ENCODE peak calls at places on chromosomes 5 and 9, in six cellular contexts. C, I, W, N, K and R are unnamed samples.

GRCh38 chr5:25393321-25393720 is 748.5 kb upstream of the CDH10 start:
- DNase-seq in I (no peak), N (no peak), C (no peak), K (no peak), W (no peak), R (no peak)

GRCh38 chr5:128109138-128109537 is 25.6 kb downstream of the SLC12A2 start:
- DNase-seq in I (no peak), C (no peak), K (no peak), W (no peak), N (no peak), R (no peak)

GRCh38 chr9:14271078-14271673 is 42.8 kb downstream of the NFIB start:
- DNase-seq in K (peak), I (peak), W (no peak), C (peak), N (peak), R (peak)

GRCh38 chr9:113828211-113828610 is 47.9 kb upstream of the ZNF618 start:
- DNase-seq in N (no peak), K (no peak), I (no peak), C (no peak), W (no peak), R (no peak)

GRCh38 chr5:585962-586628 is 26.0 kb upstream of the CEP72 start:
- DNase-seq in W (no peak), N (no peak), K (no peak), C (no peak), I (no peak), R (no peak)

GRCh38 chr5:6585168-6585567 is 47.7 kb downstream of the NSUN2 start:
- DNase-seq in I (no peak), N (no peak), C (no peak), W (no peak), K (no peak), R (peak)

GRCh38 chr5:129804705-129805104 is 56.8 kb downstream of the MINAR2 start:
- DNase-seq in W (no peak), N (no peak), C (no peak), I (no peak), K (no peak), R (no peak)

GRCh38 chr5:123754167-123754840 is 242.3 kb downstream of the CSNK1G3 start:
- DNase-seq in I (no peak), K (no peak), W (no peak), N (no peak), C (no peak), R (no peak)

GRCh38 chr5:53340956-53341750 is 139.3 kb upstream of the FST start:
- DNase-seq in K (no peak), I (no peak), N (no peak), W (no peak), C (no peak), R (no peak)

GRCh38 chr5:90994796-90995195 is 388.3 kb downstream of the ARRDC3 start:
- DNase-seq in N (no peak), W (no peak), C (no peak), K (no peak), I (no peak), R (no peak)

GRCh38 chr9:19456996-19457693 is 48.3 kb downstream of the ACER2 start:
- DNase-seq in I (no peak), C (peak), N (peak), K (peak), W (peak), R (peak)

GRCh38 chr5:102666164-102666951 is 88.7 kb upstream of the PAM start:
- DNase-seq in N (peak), I (no peak), K (no peak), W (no peak), C (peak), R (no peak)

GRCh38 chr5:41843456-41844112 is 26.6 kb downstream of the OXCT1 start:
- DNase-seq in I (no peak), K (no peak), N (peak), W (no peak), C (peak), R (no peak)

GRCh38 chr9:127723450-127723849 is 7.6 kb downstream of the TTC16 start:
- DNase-seq in N (no peak), I (no peak), C (no peak), K (peak), W (no peak), R (peak)

GRCh38 chr9:80556631-80557030 is 984.9 kb downstream of the TLE4 start:
- DNase-seq in W (no peak), N (no peak), I (no peak), K (no peak), C (no peak), R (no peak)

GRCh38 chr9:112327718-112328450 is 5.5 kb downstream of the PTBP3 start:
- DNase-seq in K (no peak), W (no peak), C (no peak), N (no peak), I (no peak), R (no peak)

GRCh38 chr5:92644271-92644886 is 936.6 kb downstream of the NR2F1-AS1 start:
- DNase-seq in C (no peak), N (no peak), I (no peak), K (no peak), W (no peak), R (no peak)

GRCh38 chr9:128636024-128636390 is 20.6 kb downstream of the DYNC2I2 start:
- DNase-seq in W (no peak), I (peak), K (peak), C (peak), N (peak), R (peak)

GRCh38 chr9:21017092-21017491 is 14.3 kb downstream of the HACD4 start:
- DNase-seq in W (no peak), I (no peak), C (no peak), K (no peak), N (no peak), R (no peak)

GRCh38 chr5:108122701-108123100 is 259.2 kb downstream of the FBXL17 start:
- DNase-seq in N (no peak), W (no peak), C (no peak), K (no peak), I (no peak), R (no peak)

GRCh38 chr9:5392285-5392684 is 45.4 kb downstream of the PLGRKT start:
- DNase-seq in W (no peak), N (no peak), I (no peak), C (no peak), K (no peak), R (no peak)

GRCh38 chr9:2620876-2621677 is 510 bp upstream of the VLDLR start:
- DNase-seq in W (no peak), C (peak), N (peak), K (peak), I (peak), R (peak)

GRCh38 chr9:114098021-114098659 is 952 bp downstream of the KIF12 start:
- DNase-seq in K (no peak), C (peak), N (peak), W (no peak), I (peak), R (no peak)

GRCh38 chr9:110971234-110971633 is 67.0 kb downstream of the LPAR1 start:
- DNase-seq in K (no peak), I (no peak), C (no peak), N (no peak), W (no peak), R (no peak)

GRCh38 chr9:108748776-108749175 is 107.0 kb downstream of the ACTL7B start:
- DNase-seq in C (no peak), W (no peak), K (no peak), I (no peak), N (no peak), R (no peak)

GRCh38 chr5:96387616-96388015 is 45.4 kb downstream of the PCSK1 start:
- DNase-seq in C (no peak), W (no peak), N (no peak), I (no peak), K (no peak), R (no peak)
- H3K4me3 ChIP-seq in C (no peak), W (no peak), N (no peak), I (no peak), K (no peak), R (no peak)

GRCh38 chr5:60517850-60518249 is 182.1 kb downstream of the DEPDC1B start:
- DNase-seq in K (no peak), I (no peak), C (no peak), N (no peak), W (no peak), R (no peak)

GRCh38 chr5:60520451-60521210 is 179.3 kb downstream of the DEPDC1B start:
- DNase-seq in I (no peak), K (peak), C (no peak), W (no peak), N (no peak), R (no peak)

GRCh38 chr5:60517094-60517694 is 182.8 kb downstream of the DEPDC1B start:
- DNase-seq in I (no peak), W (no peak), C (no peak), N (no peak), K (no peak), R (no peak)

GRCh38 chr5:60521379-60522298 is 178.3 kb downstream of the DEPDC1B start:
- DNase-seq in C (no peak), N (no peak), I (no peak), W (peak), K (no peak), R (no peak)

DNA sequence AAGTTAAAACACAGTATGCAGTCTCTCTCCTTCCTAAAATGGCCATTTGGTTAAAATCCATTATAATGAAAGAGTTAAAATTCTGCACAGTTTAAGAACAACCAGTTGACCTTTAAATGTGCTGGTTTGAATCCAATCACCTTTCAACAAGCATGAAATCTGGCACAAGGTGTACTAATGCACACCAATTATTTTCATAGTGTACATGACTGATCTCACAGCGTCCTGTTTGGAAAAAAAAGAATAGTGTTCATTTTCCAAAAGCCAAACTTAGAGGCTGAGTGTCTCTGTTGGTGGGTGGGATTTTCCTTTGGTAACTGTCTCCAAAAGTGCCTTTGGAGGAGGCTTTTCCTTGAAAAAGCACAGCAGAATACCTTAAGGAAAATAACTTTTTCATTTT is 180.6 kb downstream of the DEPDC1B start:
- DNase-seq in K (no peak), W (no peak), C (no peak), I (no peak), N (no peak), R (no peak)
- H3K27ac ChIP-seq in K (no peak), W (peak), C (no peak), I (peak), N (no peak), R (no peak)

DNA sequence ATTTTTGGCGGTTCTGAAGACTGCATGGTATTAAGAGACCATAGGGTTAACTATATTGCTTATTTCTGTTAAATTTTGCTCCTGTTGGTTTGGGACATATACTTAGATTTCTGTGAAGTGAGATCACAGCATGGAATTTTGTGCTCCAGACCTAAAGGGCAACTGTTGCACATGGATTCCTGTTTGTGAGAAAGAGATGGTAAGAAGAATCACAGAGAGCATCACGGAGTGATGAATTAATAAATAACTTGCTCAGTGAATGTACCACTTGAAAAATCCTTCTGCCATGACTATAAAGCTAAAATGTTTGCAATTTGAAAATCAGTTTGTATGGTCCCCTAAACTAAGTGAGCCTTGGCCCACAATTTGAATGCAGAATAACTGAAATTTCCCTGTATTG is 4.5 kb downstream of the PSAT1 start:
- DNase-seq in I (no peak), C (no peak), K (no peak), N (no peak), W (no peak), R (no peak)
- H3K4me3 ChIP-seq in I (no peak), C (no peak), K (no peak), N (no peak), W (no peak), R (no peak)

GRCh38 chr5:116437922-116438578 is 136.6 kb downstream of the SEMA6A start:
- DNase-seq in W (no peak), I (no peak), C (no peak), K (no peak), N (no peak), R (no peak)
- H3K27ac ChIP-seq in W (no peak), I (peak), C (no peak), K (no peak), N (no peak), R (no peak)